ENCODE peak calls at places on chromosome 4, in ten cellular contexts. One of them, this sample, is unnamed.

GRCh38 chr4:4880492-4880891 is 21.0 kb downstream of the MSX1 start:
- DNase-seq in lower lobe of right lung: no peak
- DNase-seq in H7: no peak
- DNase-seq in NCI-H2029 treated with DMSO at 0.1 percent for 48 hours: no peak
- DNase-seq in BJ: no peak
- DNase-seq in activated CD4-positive, alpha-beta T cell treated with anti-CD3 and anti-CD28 coated beads, Interleukin-2, amount 10 ng/mL, durations not matched to agents 7 days and 5 days: no peak
- DNase-seq in activated T-cell treated with anti-CD3 and anti-CD28 coated beads, Interleukin-2, amount 50 U/mL, for 1 hour: no peak
- DNase-seq in NCI-H1417: no peak
- DNase-seq in ovary: no peak
- DNase-seq in GM20000: peak
- DNase-seq in this sample: no peak

GRCh38 chr4:1039493-1040343 is 28.3 kb downstream of the FGFRL1 start:
- DNase-seq in lower lobe of right lung: no peak
- DNase-seq in H7: peak
- DNase-seq in NCI-H2029 treated with DMSO at 0.1 percent for 48 hours: no peak
- DNase-seq in BJ: no peak
- DNase-seq in activated CD4-positive, alpha-beta T cell treated with anti-CD3 and anti-CD28 coated beads, Interleukin-2, amount 10 ng/mL, durations not matched to agents 7 days and 5 days: no peak
- DNase-seq in activated T-cell treated with anti-CD3 and anti-CD28 coated beads, Interleukin-2, amount 50 U/mL, for 1 hour: no peak
- DNase-seq in NCI-H1417: peak
- DNase-seq in ovary: peak
- DNase-seq in GM20000: no peak
- DNase-seq in this sample: peak

GRCh38 chr4:76665139-76665538 is 230.1 kb downstream of the SHROOM3 start:
- DNase-seq in lower lobe of right lung: peak
- DNase-seq in H7: no peak
- DNase-seq in NCI-H2029 treated with DMSO at 0.1 percent for 48 hours: peak
- DNase-seq in BJ: no peak
- DNase-seq in activated CD4-positive, alpha-beta T cell treated with anti-CD3 and anti-CD28 coated beads, Interleukin-2, amount 10 ng/mL, durations not matched to agents 7 days and 5 days: no peak
- DNase-seq in activated T-cell treated with anti-CD3 and anti-CD28 coated beads, Interleukin-2, amount 50 U/mL, for 1 hour: no peak
- DNase-seq in NCI-H1417: no peak
- DNase-seq in ovary: no peak
- DNase-seq in GM20000: no peak
- DNase-seq in this sample: no peak

GRCh38 chr4:64784125-64784524 is 374.9 kb upstream of the TECRL start:
- DNase-seq in lower lobe of right lung: no peak
- DNase-seq in H7: no peak
- DNase-seq in NCI-H2029 treated with DMSO at 0.1 percent for 48 hours: peak
- DNase-seq in BJ: no peak
- DNase-seq in activated CD4-positive, alpha-beta T cell treated with anti-CD3 and anti-CD28 coated beads, Interleukin-2, amount 10 ng/mL, durations not matched to agents 7 days and 5 days: no peak
- DNase-seq in activated T-cell treated with anti-CD3 and anti-CD28 coated beads, Interleukin-2, amount 50 U/mL, for 1 hour: no peak
- DNase-seq in NCI-H1417: no peak
- DNase-seq in ovary: no peak
- DNase-seq in GM20000: no peak
- DNase-seq in this sample: no peak

GRCh38 chr4:98919996-98920395 is 8.9 kb downstream of the EIF4E start:
- DNase-seq in lower lobe of right lung: no peak
- DNase-seq in H7: no peak
- DNase-seq in NCI-H2029 treated with DMSO at 0.1 percent for 48 hours: no peak
- DNase-seq in BJ: no peak
- DNase-seq in activated CD4-positive, alpha-beta T cell treated with anti-CD3 and anti-CD28 coated beads, Interleukin-2, amount 10 ng/mL, durations not matched to agents 7 days and 5 days: no peak
- DNase-seq in activated T-cell treated with anti-CD3 and anti-CD28 coated beads, Interleukin-2, amount 50 U/mL, for 1 hour: no peak
- DNase-seq in NCI-H1417: no peak
- DNase-seq in ovary: no peak
- DNase-seq in GM20000: no peak
- DNase-seq in this sample: no peak

GRCh38 chr4:176435891-176436499 is 116.2 kb downstream of the SPCS3 start:
- DNase-seq in lower lobe of right lung: no peak
- DNase-seq in H7: no peak
- DNase-seq in NCI-H2029 treated with DMSO at 0.1 percent for 48 hours: no peak
- DNase-seq in BJ: peak
- DNase-seq in activated CD4-positive, alpha-beta T cell treated with anti-CD3 and anti-CD28 coated beads, Interleukin-2, amount 10 ng/mL, durations not matched to agents 7 days and 5 days: no peak
- DNase-seq in activated T-cell treated with anti-CD3 and anti-CD28 coated beads, Interleukin-2, amount 50 U/mL, for 1 hour: no peak
- DNase-seq in NCI-H1417: no peak
- DNase-seq in ovary: no peak
- DNase-seq in GM20000: no peak
- DNase-seq in this sample: no peak

GRCh38 chr4:138826754-138827153 is 188.8 kb upstream of the NOCT start:
- DNase-seq in lower lobe of right lung: no peak
- DNase-seq in H7: no peak
- DNase-seq in NCI-H2029 treated with DMSO at 0.1 percent for 48 hours: no peak
- DNase-seq in BJ: no peak
- DNase-seq in activated CD4-positive, alpha-beta T cell treated with anti-CD3 and anti-CD28 coated beads, Interleukin-2, amount 10 ng/mL, durations not matched to agents 7 days and 5 days: no peak
- DNase-seq in activated T-cell treated with anti-CD3 and anti-CD28 coated beads, Interleukin-2, amount 50 U/mL, for 1 hour: no peak
- DNase-seq in NCI-H1417: no peak
- DNase-seq in ovary: no peak
- DNase-seq in GM20000: no peak
- DNase-seq in this sample: no peak

GRCh38 chr4:186906722-186907121 is 183.1 kb upstream of the FAT1 start:
- DNase-seq in lower lobe of right lung: no peak
- DNase-seq in H7: no peak
- DNase-seq in NCI-H2029 treated with DMSO at 0.1 percent for 48 hours: no peak
- DNase-seq in BJ: no peak
- DNase-seq in activated CD4-positive, alpha-beta T cell treated with anti-CD3 and anti-CD28 coated beads, Interleukin-2, amount 10 ng/mL, durations not matched to agents 7 days and 5 days: no peak
- DNase-seq in activated T-cell treated with anti-CD3 and anti-CD28 coated beads, Interleukin-2, amount 50 U/mL, for 1 hour: no peak
- DNase-seq in NCI-H1417: no peak
- DNase-seq in ovary: no peak
- DNase-seq in GM20000: no peak
- DNase-seq in this sample: no peak

GRCh38 chr4:29326816-29327215 is 1393.4 kb upstream of the PCDH7 start:
- DNase-seq in lower lobe of right lung: no peak
- DNase-seq in H7: no peak
- DNase-seq in NCI-H2029 treated with DMSO at 0.1 percent for 48 hours: no peak
- DNase-seq in BJ: no peak
- DNase-seq in activated CD4-positive, alpha-beta T cell treated with anti-CD3 and anti-CD28 coated beads, Interleukin-2, amount 10 ng/mL, durations not matched to agents 7 days and 5 days: no peak
- DNase-seq in activated T-cell treated with anti-CD3 and anti-CD28 coated beads, Interleukin-2, amount 50 U/mL, for 1 hour: no peak
- DNase-seq in NCI-H1417: no peak
- DNase-seq in ovary: no peak
- DNase-seq in GM20000: no peak
- DNase-seq in this sample: no peak

GRCh38 chr4:73620115-73620792 is at the start of gene RASSF6:
- DNase-seq in lower lobe of right lung: peak
- DNase-seq in H7: peak
- DNase-seq in NCI-H2029 treated with DMSO at 0.1 percent for 48 hours: peak
- DNase-seq in BJ: no peak
- DNase-seq in activated CD4-positive, alpha-beta T cell treated with anti-CD3 and anti-CD28 coated beads, Interleukin-2, amount 10 ng/mL, durations not matched to agents 7 days and 5 days: no peak
- DNase-seq in activated T-cell treated with anti-CD3 and anti-CD28 coated beads, Interleukin-2, amount 50 U/mL, for 1 hour: peak
- DNase-seq in NCI-H1417: peak
- DNase-seq in ovary: peak
- DNase-seq in GM20000: peak
- DNase-seq in this sample: no peak

GRCh38 chr4:185039508-185040273 is 21.4 kb downstream of the HELT start:
- DNase-seq in lower lobe of right lung: peak
- DNase-seq in H7: peak
- DNase-seq in NCI-H2029 treated with DMSO at 0.1 percent for 48 hours: peak
- DNase-seq in BJ: peak
- DNase-seq in activated CD4-positive, alpha-beta T cell treated with anti-CD3 and anti-CD28 coated beads, Interleukin-2, amount 10 ng/mL, durations not matched to agents 7 days and 5 days: peak
- DNase-seq in activated T-cell treated with anti-CD3 and anti-CD28 coated beads, Interleukin-2, amount 50 U/mL, for 1 hour: peak
- DNase-seq in NCI-H1417: peak
- DNase-seq in ovary: peak
- DNase-seq in GM20000: peak
- DNase-seq in this sample: no peak

GRCh38 chr4:74536557-74536956 is 91.6 kb downstream of the AREG start:
- DNase-seq in lower lobe of right lung: no peak
- DNase-seq in H7: no peak
- DNase-seq in NCI-H2029 treated with DMSO at 0.1 percent for 48 hours: no peak
- DNase-seq in BJ: no peak
- DNase-seq in activated CD4-positive, alpha-beta T cell treated with anti-CD3 and anti-CD28 coated beads, Interleukin-2, amount 10 ng/mL, durations not matched to agents 7 days and 5 days: no peak
- DNase-seq in activated T-cell treated with anti-CD3 and anti-CD28 coated beads, Interleukin-2, amount 50 U/mL, for 1 hour: no peak
- DNase-seq in NCI-H1417: no peak
- DNase-seq in ovary: no peak
- DNase-seq in GM20000: no peak
- DNase-seq in this sample: no peak

GRCh38 chr4:5224340-5224739 is 173.1 kb downstream of the STK32B start:
- DNase-seq in lower lobe of right lung: no peak
- DNase-seq in H7: no peak
- DNase-seq in NCI-H2029 treated with DMSO at 0.1 percent for 48 hours: no peak
- DNase-seq in BJ: no peak
- DNase-seq in activated CD4-positive, alpha-beta T cell treated with anti-CD3 and anti-CD28 coated beads, Interleukin-2, amount 10 ng/mL, durations not matched to agents 7 days and 5 days: no peak
- DNase-seq in activated T-cell treated with anti-CD3 and anti-CD28 coated beads, Interleukin-2, amount 50 U/mL, for 1 hour: no peak
- DNase-seq in NCI-H1417: peak
- DNase-seq in ovary: no peak
- DNase-seq in GM20000: no peak
- DNase-seq in this sample: no peak

GRCh38 chr4:118772149-118773081 is 63.5 kb downstream of the SEC24D start:
- DNase-seq in lower lobe of right lung: no peak
- DNase-seq in H7: peak
- DNase-seq in NCI-H2029 treated with DMSO at 0.1 percent for 48 hours: peak
- DNase-seq in BJ: no peak
- DNase-seq in activated CD4-positive, alpha-beta T cell treated with anti-CD3 and anti-CD28 coated beads, Interleukin-2, amount 10 ng/mL, durations not matched to agents 7 days and 5 days: no peak
- DNase-seq in activated T-cell treated with anti-CD3 and anti-CD28 coated beads, Interleukin-2, amount 50 U/mL, for 1 hour: no peak
- DNase-seq in NCI-H1417: peak
- DNase-seq in ovary: no peak
- DNase-seq in GM20000: peak
- DNase-seq in this sample: no peak

GRCh38 chr4:101200561-101200960 is 146.8 kb downstream of the PPP3CA start:
- DNase-seq in lower lobe of right lung: no peak
- DNase-seq in H7: no peak
- DNase-seq in NCI-H2029 treated with DMSO at 0.1 percent for 48 hours: no peak
- DNase-seq in BJ: peak
- DNase-seq in activated CD4-positive, alpha-beta T cell treated with anti-CD3 and anti-CD28 coated beads, Interleukin-2, amount 10 ng/mL, durations not matched to agents 7 days and 5 days: no peak
- DNase-seq in activated T-cell treated with anti-CD3 and anti-CD28 coated beads, Interleukin-2, amount 50 U/mL, for 1 hour: no peak
- DNase-seq in NCI-H1417: no peak
- DNase-seq in ovary: no peak
- DNase-seq in GM20000: no peak
- DNase-seq in this sample: no peak

GRCh38 chr4:128393111-128393704 is 105.6 kb upstream of the PGRMC2 start:
- DNase-seq in lower lobe of right lung: no peak
- DNase-seq in H7: no peak
- DNase-seq in NCI-H2029 treated with DMSO at 0.1 percent for 48 hours: no peak
- DNase-seq in BJ: no peak
- DNase-seq in activated CD4-positive, alpha-beta T cell treated with anti-CD3 and anti-CD28 coated beads, Interleukin-2, amount 10 ng/mL, durations not matched to agents 7 days and 5 days: no peak
- DNase-seq in activated T-cell treated with anti-CD3 and anti-CD28 coated beads, Interleukin-2, amount 50 U/mL, for 1 hour: no peak
- DNase-seq in NCI-H1417: peak
- DNase-seq in ovary: no peak
- DNase-seq in GM20000: peak
- DNase-seq in this sample: no peak

GRCh38 chr4:80989921-80990544 is 40.5 kb upstream of the BMP3 start:
- DNase-seq in lower lobe of right lung: no peak
- DNase-seq in H7: peak
- DNase-seq in NCI-H2029 treated with DMSO at 0.1 percent for 48 hours: peak
- DNase-seq in BJ: no peak
- DNase-seq in activated CD4-positive, alpha-beta T cell treated with anti-CD3 and anti-CD28 coated beads, Interleukin-2, amount 10 ng/mL, durations not matched to agents 7 days and 5 days: peak
- DNase-seq in activated T-cell treated with anti-CD3 and anti-CD28 coated beads, Interleukin-2, amount 50 U/mL, for 1 hour: no peak
- DNase-seq in NCI-H1417: peak
- DNase-seq in ovary: no peak
- DNase-seq in GM20000: peak
- DNase-seq in this sample: no peak

GRCh38 chr4:143939528-143939927 is 34.2 kb upstream of the GYPE start:
- DNase-seq in lower lobe of right lung: no peak
- DNase-seq in H7: no peak
- DNase-seq in NCI-H2029 treated with DMSO at 0.1 percent for 48 hours: no peak
- DNase-seq in BJ: no peak
- DNase-seq in activated CD4-positive, alpha-beta T cell treated with anti-CD3 and anti-CD28 coated beads, Interleukin-2, amount 10 ng/mL, durations not matched to agents 7 days and 5 days: no peak
- DNase-seq in activated T-cell treated with anti-CD3 and anti-CD28 coated beads, Interleukin-2, amount 50 U/mL, for 1 hour: no peak
- DNase-seq in NCI-H1417: no peak
- DNase-seq in ovary: no peak
- DNase-seq in GM20000: no peak
- DNase-seq in this sample: no peak

GRCh38 chr4:70601422-70602039 is 9.5 kb downstream of the AMBN start:
- DNase-seq in lower lobe of right lung: no peak
- DNase-seq in H7: peak
- DNase-seq in NCI-H2029 treated with DMSO at 0.1 percent for 48 hours: peak
- DNase-seq in BJ: no peak
- DNase-seq in activated CD4-positive, alpha-beta T cell treated with anti-CD3 and anti-CD28 coated beads, Interleukin-2, amount 10 ng/mL, durations not matched to agents 7 days and 5 days: peak
- DNase-seq in activated T-cell treated with anti-CD3 and anti-CD28 coated beads, Interleukin-2, amount 50 U/mL, for 1 hour: peak
- DNase-seq in NCI-H1417: peak
- DNase-seq in ovary: no peak
- DNase-seq in GM20000: peak
- DNase-seq in this sample: peak

GRCh38 chr4:2402941-2403340 is 15.5 kb downstream of the ZFYVE28 start:
- DNase-seq in lower lobe of right lung: no peak
- DNase-seq in H7: no peak
- DNase-seq in NCI-H2029 treated with DMSO at 0.1 percent for 48 hours: no peak
- DNase-seq in BJ: no peak
- DNase-seq in activated CD4-positive, alpha-beta T cell treated with anti-CD3 and anti-CD28 coated beads, Interleukin-2, amount 10 ng/mL, durations not matched to agents 7 days and 5 days: no peak
- DNase-seq in activated T-cell treated with anti-CD3 and anti-CD28 coated beads, Interleukin-2, amount 50 U/mL, for 1 hour: no peak
- DNase-seq in NCI-H1417: no peak
- DNase-seq in ovary: no peak
- DNase-seq in GM20000: no peak
- DNase-seq in this sample: peak

GRCh38 chr4:56311299-56311975 is 75.9 kb downstream of the AASDH start:
- DNase-seq in lower lobe of right lung: no peak
- DNase-seq in H7: no peak
- DNase-seq in NCI-H2029 treated with DMSO at 0.1 percent for 48 hours: no peak
- DNase-seq in BJ: no peak
- DNase-seq in activated CD4-positive, alpha-beta T cell treated with anti-CD3 and anti-CD28 coated beads, Interleukin-2, amount 10 ng/mL, durations not matched to agents 7 days and 5 days: no peak
- DNase-seq in activated T-cell treated with anti-CD3 and anti-CD28 coated beads, Interleukin-2, amount 50 U/mL, for 1 hour: no peak
- DNase-seq in NCI-H1417: no peak
- DNase-seq in ovary: no peak
- DNase-seq in GM20000: no peak
- DNase-seq in this sample: no peak

GRCh38 chr4:117137143-117137542 is 51.8 kb upstream of the TRAM1L1 start:
- DNase-seq in lower lobe of right lung: no peak
- DNase-seq in H7: no peak
- DNase-seq in NCI-H2029 treated with DMSO at 0.1 percent for 48 hours: no peak
- DNase-seq in BJ: peak
- DNase-seq in activated CD4-positive, alpha-beta T cell treated with anti-CD3 and anti-CD28 coated beads, Interleukin-2, amount 10 ng/mL, durations not matched to agents 7 days and 5 days: no peak
- DNase-seq in activated T-cell treated with anti-CD3 and anti-CD28 coated beads, Interleukin-2, amount 50 U/mL, for 1 hour: no peak
- DNase-seq in NCI-H1417: no peak
- DNase-seq in ovary: no peak
- DNase-seq in GM20000: no peak
- DNase-seq in this sample: no peak

GRCh38 chr4:41177016-41177415 is 37.3 kb downstream of the APBB2 start:
- DNase-seq in lower lobe of right lung: no peak
- DNase-seq in H7: no peak
- DNase-seq in NCI-H2029 treated with DMSO at 0.1 percent for 48 hours: no peak
- DNase-seq in BJ: no peak
- DNase-seq in activated CD4-positive, alpha-beta T cell treated with anti-CD3 and anti-CD28 coated beads, Interleukin-2, amount 10 ng/mL, durations not matched to agents 7 days and 5 days: no peak
- DNase-seq in activated T-cell treated with anti-CD3 and anti-CD28 coated beads, Interleukin-2, amount 50 U/mL, for 1 hour: no peak
- DNase-seq in NCI-H1417: no peak
- DNase-seq in ovary: no peak
- DNase-seq in GM20000: no peak
- DNase-seq in this sample: no peak

GRCh38 chr4:55161739-55162138 is 36.3 kb upstream of the KDR start:
- DNase-seq in lower lobe of right lung: no peak
- DNase-seq in H7: no peak
- DNase-seq in NCI-H2029 treated with DMSO at 0.1 percent for 48 hours: no peak
- DNase-seq in BJ: no peak
- DNase-seq in activated CD4-positive, alpha-beta T cell treated with anti-CD3 and anti-CD28 coated beads, Interleukin-2, amount 10 ng/mL, durations not matched to agents 7 days and 5 days: no peak
- DNase-seq in activated T-cell treated with anti-CD3 and anti-CD28 coated beads, Interleukin-2, amount 50 U/mL, for 1 hour: no peak
- DNase-seq in NCI-H1417: no peak
- DNase-seq in ovary: no peak
- DNase-seq in GM20000: no peak
- DNase-seq in this sample: no peak

GRCh38 chr4:7808752-7809151 is 130.9 kb downstream of the AFAP1 start:
- DNase-seq in lower lobe of right lung: no peak
- DNase-seq in H7: no peak
- DNase-seq in NCI-H2029 treated with DMSO at 0.1 percent for 48 hours: no peak
- DNase-seq in BJ: no peak
- DNase-seq in activated CD4-positive, alpha-beta T cell treated with anti-CD3 and anti-CD28 coated beads, Interleukin-2, amount 10 ng/mL, durations not matched to agents 7 days and 5 days: no peak
- DNase-seq in activated T-cell treated with anti-CD3 and anti-CD28 coated beads, Interleukin-2, amount 50 U/mL, for 1 hour: no peak
- DNase-seq in NCI-H1417: no peak
- DNase-seq in ovary: no peak
- DNase-seq in GM20000: no peak
- DNase-seq in this sample: no peak

GRCh38 chr4:22463179-22463578 is 52.7 kb downstream of the ADGRA3 start:
- DNase-seq in lower lobe of right lung: no peak
- DNase-seq in H7: no peak
- DNase-seq in NCI-H2029 treated with DMSO at 0.1 percent for 48 hours: no peak
- DNase-seq in BJ: no peak
- DNase-seq in activated CD4-positive, alpha-beta T cell treated with anti-CD3 and anti-CD28 coated beads, Interleukin-2, amount 10 ng/mL, durations not matched to agents 7 days and 5 days: peak
- DNase-seq in activated T-cell treated with anti-CD3 and anti-CD28 coated beads, Interleukin-2, amount 50 U/mL, for 1 hour: no peak
- DNase-seq in NCI-H1417: no peak
- DNase-seq in ovary: no peak
- DNase-seq in GM20000: no peak
- DNase-seq in this sample: no peak

GRCh38 chr4:163603246-163603645 is 108.8 kb downstream of the TMA16 start:
- DNase-seq in lower lobe of right lung: no peak
- DNase-seq in H7: no peak
- DNase-seq in NCI-H2029 treated with DMSO at 0.1 percent for 48 hours: no peak
- DNase-seq in BJ: no peak
- DNase-seq in activated CD4-positive, alpha-beta T cell treated with anti-CD3 and anti-CD28 coated beads, Interleukin-2, amount 10 ng/mL, durations not matched to agents 7 days and 5 days: no peak
- DNase-seq in activated T-cell treated with anti-CD3 and anti-CD28 coated beads, Interleukin-2, amount 50 U/mL, for 1 hour: no peak
- DNase-seq in NCI-H1417: no peak
- DNase-seq in ovary: no peak
- DNase-seq in GM20000: no peak
- DNase-seq in this sample: no peak

GRCh38 chr4:8817813-8818062 is 53.9 kb downstream of the HMX1 start:
- DNase-seq in lower lobe of right lung: peak
- DNase-seq in H7: peak
- DNase-seq in NCI-H2029 treated with DMSO at 0.1 percent for 48 hours: no peak
- DNase-seq in BJ: no peak
- DNase-seq in activated CD4-positive, alpha-beta T cell treated with anti-CD3 and anti-CD28 coated beads, Interleukin-2, amount 10 ng/mL, durations not matched to agents 7 days and 5 days: no peak
- DNase-seq in activated T-cell treated with anti-CD3 and anti-CD28 coated beads, Interleukin-2, amount 50 U/mL, for 1 hour: no peak
- DNase-seq in NCI-H1417: no peak
- DNase-seq in ovary: peak
- DNase-seq in GM20000: no peak
- DNase-seq in this sample: no peak